ENCODE peak calls at places on chromosome 17, in five cellular contexts. U, F, K, M and L are unnamed samples.

GRCh38 chr17:9897569-9897968 is 7.5 kb downstream of the RCVRN start:
- DNase-seq in F (no peak), K (no peak), M (no peak), U (no peak), L (no peak)

GRCh38 chr17:4854181-4854681 is 21.1 kb downstream of the MINK1 start:
- DNase-seq in K (no peak), F (no peak), M (no peak), U (no peak), L (peak)

GRCh38 chr17:39485555-39485954 is 24.3 kb downstream of the CDK12 start:
- DNase-seq in F (no peak), U (no peak), M (no peak), K (no peak), L (no peak)

GRCh38 chr17:72592242-72592966 is 471.6 kb downstream of the SOX9 start:
- DNase-seq in U (peak), M (peak), F (peak), K (peak), L (peak)

GRCh38 chr17:41555105-41555887 is 16.6 kb downstream of the KRT9 start:
- DNase-seq in K (no peak), M (no peak), U (no peak), F (no peak), L (no peak)

GRCh38 chr17:49595980-49596379 is 20.3 kb downstream of the NXPH3 start:
- DNase-seq in K (no peak), M (no peak), U (no peak), F (no peak), L (no peak)

GRCh38 chr17:12024332-12024731 is 3.7 kb downstream of the MAP2K4 start:
- DNase-seq in U (no peak), K (no peak), M (no peak), F (no peak), L (no peak)

GRCh38 chr17:73628642-73629552 is 15.3 kb downstream of the SDK2 start:
- DNase-seq in K (no peak), F (no peak), U (no peak), M (no peak), L (no peak)

GRCh38 chr17:63425478-63425877 is 20.6 kb downstream of the CYB561 start:
- DNase-seq in U (peak), M (peak), F (peak), K (peak), L (peak)

GRCh38 chr17:4771519-4772234 is at the start of gene TM4SF5:
- DNase-seq in K (peak), M (no peak), F (no peak), U (peak), L (no peak)

GRCh38 chr17:70034158-70034557 is 40.9 kb upstream of the KCNJ16 start:
- DNase-seq in U (no peak), M (no peak), K (no peak), F (no peak), L (no peak)

GRCh38 chr17:40525294-40525693 is 23.9 kb upstream of the TNS4 start:
- DNase-seq in U (no peak), K (no peak), M (no peak), F (no peak), L (no peak)

GRCh38 chr17:6491071-6491700 is 46.9 kb downstream of the PIMREG start:
- DNase-seq in M (no peak), K (no peak), F (no peak), U (no peak), L (no peak)

GRCh38 chr17:30454635-30455034 is 22.6 kb upstream of the GOSR1 start:
- DNase-seq in U (no peak), F (no peak), K (no peak), M (no peak), L (no peak)